ENCODE peak calls at places on chromosomes 4 and X, in nine cellular contexts. C is stimulated activated CD8-positive, alpha-beta memory T cell treated with anti-CD3 and anti-CD28 coated beads, Interleukin-15, amount 100 ng/mL, for 24 hours; N is endodermal cell; A is omental fat pad; E is GM23248; K is activated CD8-positive, alpha-beta memory T cell treated with anti-CD3 and anti-CD28 coated beads, Interleukin-2, amount 50 U/mL, for 48 hours; S is HEK293T; Z is ACHN; H is mesendoderm. R is an unnamed sample.

GRCh38 chr4:138893991-138894390 is 121.6 kb upstream of the NOCT start:
- DNase-seq in H (no peak), N (no peak), E (no peak), K (no peak), C (no peak), S (no peak), Z (no peak), A (no peak), R (no peak)

GRCh38 chr4:86306816-86307215 is 53.0 kb downstream of the MAPK10 start:
- DNase-seq in A (no peak), K (no peak), Z (no peak), H (no peak), S (no peak), C (no peak), N (no peak), E (peak), R (no peak)

GRCh38 chrX:38878674-38879375 is 77.6 kb downstream of the MID1IP1 start:
- DNase-seq in N (no peak), C (no peak), E (no peak), K (no peak), A (no peak), H (no peak), Z (no peak), S (no peak), R (no peak)

GRCh38 chrX:23503835-23504539 is 163.3 kb upstream of the PRDX4 start:
- DNase-seq in Z (peak), N (peak), E (peak), A (no peak), H (peak), S (no peak), K (no peak), C (no peak), R (peak)

GRCh38 chr4:150573534-150573933 is 8.4 kb upstream of the MAB21L2 start:
- DNase-seq in A (no peak), N (no peak), C (no peak), E (peak), S (no peak), K (no peak), Z (no peak), H (no peak), R (no peak)

GRCh38 chr4:138192113-138192512 is 50.0 kb downstream of the SLC7A11 start:
- DNase-seq in Z (peak), S (no peak), C (no peak), N (no peak), E (peak), H (peak), A (no peak), K (no peak), R (no peak)

GRCh38 chr4:127145001-127145400 is 487.8 kb upstream of the INTU start:
- DNase-seq in E (no peak), C (no peak), Z (no peak), A (no peak), N (no peak), H (no peak), K (no peak), S (no peak), R (no peak)

GRCh38 chrX:153970398-153971123 is 1.1 kb downstream of the HCFC1 start:
- DNase-seq in A (no peak), Z (peak), N (peak), S (peak), C (no peak), H (peak), E (peak), K (no peak), R (peak)

GRCh38 chr4:3251691-3252479 is 2.9 kb downstream of the MSANTD1 start:
- DNase-seq in Z (no peak), N (peak), H (no peak), A (no peak), K (no peak), S (no peak), C (no peak), E (no peak), R (no peak)

GRCh38 chrX:120452131-120452530 is 17.0 kb downstream of the LAMP2 start:
- DNase-seq in A (no peak), K (no peak), E (peak), S (peak), H (peak), C (no peak), Z (no peak), N (peak), R (peak)

GRCh38 chr4:62210521-62210920 is 1010.4 kb downstream of the ADGRL3 start:
- DNase-seq in N (no peak), S (no peak), Z (no peak), K (no peak), C (no peak), H (no peak), E (no peak), A (no peak), R (no peak)

GRCh38 chr4:1547863-1548637 is 136.1 kb downstream of the FAM53A start:
- DNase-seq in Z (no peak), E (no peak), H (no peak), S (no peak), C (no peak), A (no peak), K (no peak), N (no peak), R (peak)

GRCh38 chr4:53088132-53088531 is 226.0 kb downstream of the RASL11B start:
- DNase-seq in A (no peak), K (no peak), H (no peak), N (no peak), S (no peak), C (no peak), Z (no peak), E (no peak), R (no peak)

GRCh38 chrX:154064637-154065435 is 32.7 kb downstream of the MECP2 start:
- DNase-seq in E (no peak), N (no peak), Z (no peak), S (no peak), A (no peak), K (no peak), H (no peak), C (no peak), R (peak)